ENCODE peak calls at places on chromosomes 16 and 17, in five cellular contexts. One of them, this sample, is unnamed.
A peak's percentile ranks its signal among the peaks of the same experiment; 100 is the strongest.

GRCh38 chr17:74833501-74834361 is 26.0 kb downstream of the GRIN2C start:
- DNase-seq in AG10803: peak; percentile 55
- DNase-seq in AG04449: peak; percentile 9
- DNase-seq in tibial nerve: no peak
- DNase-seq in nephron progenitor cell: peak; percentile 76
- DNase-seq in this sample: no peak

GRCh38 chr17:53724726-53725125 is 98.0 kb upstream of the KIF2B start:
- DNase-seq in AG10803: peak; percentile 14
- DNase-seq in AG04449: no peak
- DNase-seq in tibial nerve: no peak
- DNase-seq in nephron progenitor cell: no peak
- DNase-seq in this sample: no peak

GRCh38 chr16:69040144-69040909 is 65.1 kb upstream of the HAS3 start:
- DNase-seq in AG10803: no peak
- DNase-seq in AG04449: no peak
- DNase-seq in tibial nerve: no peak
- DNase-seq in nephron progenitor cell: no peak
- DNase-seq in this sample: no peak

GRCh38 chr17:32777436-32777835 is 99.5 kb downstream of the MYO1D start:
- DNase-seq in AG10803: peak; percentile 39
- DNase-seq in AG04449: no peak
- DNase-seq in tibial nerve: no peak
- DNase-seq in nephron progenitor cell: no peak
- DNase-seq in this sample: no peak

GRCh38 chr16:50977064-50977621 is 173.9 kb downstream of the SALL1 start:
- DNase-seq in AG10803: no peak
- DNase-seq in AG04449: no peak
- DNase-seq in tibial nerve: no peak
- DNase-seq in nephron progenitor cell: peak; percentile 17
- DNase-seq in this sample: no peak

GRCh38 chr17:79575229-79575628 is 35.6 kb downstream of the RBFOX3 start:
- DNase-seq in AG10803: no peak
- DNase-seq in AG04449: no peak
- DNase-seq in tibial nerve: no peak
- DNase-seq in nephron progenitor cell: no peak
- DNase-seq in this sample: no peak

GRCh38 chr16:70693231-70693671 is 7.4 kb upstream of the MTSS2 start:
- DNase-seq in AG10803: peak; percentile 56
- DNase-seq in AG04449: no peak
- DNase-seq in tibial nerve: no peak
- DNase-seq in nephron progenitor cell: no peak
- DNase-seq in this sample: no peak

GRCh38 chr17:57257213-57257873 is 1.0 kb downstream of the MSI2 start:
- DNase-seq in AG10803: no peak
- DNase-seq in AG04449: no peak
- DNase-seq in tibial nerve: no peak
- DNase-seq in nephron progenitor cell: no peak
- DNase-seq in this sample: no peak

GRCh38 chr17:71963791-71964190 is 157.0 kb upstream of the SOX9 start:
- DNase-seq in AG10803: no peak
- DNase-seq in AG04449: no peak
- DNase-seq in tibial nerve: no peak
- DNase-seq in nephron progenitor cell: no peak
- DNase-seq in this sample: no peak

GRCh38 chr17:29412780-29413565 is 22.8 kb downstream of the TAOK1 start:
- DNase-seq in AG10803: peak; percentile 95
- DNase-seq in AG04449: peak; percentile 52
- DNase-seq in tibial nerve: no peak
- DNase-seq in nephron progenitor cell: no peak
- DNase-seq in this sample: no peak

GRCh38 chr17:10730956-10731879 is 1.4 kb upstream of the TMEM220 start:
- DNase-seq in AG10803: no peak
- DNase-seq in AG04449: no peak
- DNase-seq in tibial nerve: no peak
- DNase-seq in nephron progenitor cell: no peak
- DNase-seq in this sample: no peak
- TF ChIP-seq CTCF in AG10803: no peak
- TF ChIP-seq CTCF in AG04449: no peak
- TF ChIP-seq CTCF in tibial nerve: no peak
- TF ChIP-seq CTCF in nephron progenitor cell: no peak
- TF ChIP-seq CTCF in this sample: no peak

GRCh38 chr17:27993723-27994310 is 48.7 kb upstream of the NLK start:
- DNase-seq in AG10803: no peak
- DNase-seq in AG04449: no peak
- DNase-seq in tibial nerve: no peak
- DNase-seq in nephron progenitor cell: no peak
- DNase-seq in this sample: no peak

GRCh38 chr17:27997044-27997401 is 45.5 kb upstream of the NLK start:
- DNase-seq in AG10803: no peak
- DNase-seq in AG04449: no peak
- DNase-seq in tibial nerve: no peak
- DNase-seq in nephron progenitor cell: no peak
- DNase-seq in this sample: no peak

GRCh38 chr17:27994586-27994985 is 47.9 kb upstream of the NLK start:
- DNase-seq in AG10803: no peak
- DNase-seq in AG04449: no peak
- DNase-seq in tibial nerve: no peak
- DNase-seq in nephron progenitor cell: no peak
- DNase-seq in this sample: no peak

GRCh38 chr17:27996157-27997043 is 46.1 kb upstream of the NLK start:
- DNase-seq in AG10803: no peak
- DNase-seq in AG04449: no peak
- DNase-seq in tibial nerve: no peak
- DNase-seq in nephron progenitor cell: no peak
- DNase-seq in this sample: no peak

GRCh38 chr17:27995554-27995953 is 46.9 kb upstream of the NLK start:
- DNase-seq in AG10803: peak; percentile 2
- DNase-seq in AG04449: no peak
- DNase-seq in tibial nerve: no peak
- DNase-seq in nephron progenitor cell: no peak
- DNase-seq in this sample: no peak
- TF ChIP-seq CTCF in AG10803: no peak
- TF ChIP-seq CTCF in AG04449: no peak
- TF ChIP-seq CTCF in tibial nerve: no peak
- TF ChIP-seq CTCF in nephron progenitor cell: no peak
- TF ChIP-seq CTCF in this sample: no peak

GRCh38 chr17:81962499-81963441 is 1.8 kb upstream of the NOTUM start:
- DNase-seq in AG10803: no peak
- DNase-seq in AG04449: no peak
- DNase-seq in tibial nerve: no peak
- DNase-seq in nephron progenitor cell: no peak
- DNase-seq in this sample: no peak

GRCh38 chr17:81960130-81960958 is 643 bp downstream of the NOTUM start:
- DNase-seq in AG10803: no peak
- DNase-seq in AG04449: no peak
- DNase-seq in tibial nerve: no peak
- DNase-seq in nephron progenitor cell: peak; percentile 48
- DNase-seq in this sample: no peak

GRCh38 chr17:81961554-81962498 is 839 bp upstream of the NOTUM start:
- DNase-seq in AG10803: no peak
- DNase-seq in AG04449: no peak
- DNase-seq in tibial nerve: no peak
- DNase-seq in nephron progenitor cell: peak; percentile 50
- DNase-seq in this sample: no peak

GRCh38 chr17:81959362-81960129 is 1.4 kb downstream of the NOTUM start:
- DNase-seq in AG10803: peak; percentile 35
- DNase-seq in AG04449: no peak
- DNase-seq in tibial nerve: peak; percentile 52
- DNase-seq in nephron progenitor cell: peak; percentile 82
- DNase-seq in this sample: peak; percentile 65

GRCh38 chr17:81961087-81961514 is at the start of gene NOTUM:
- DNase-seq in AG10803: peak; percentile 26
- DNase-seq in AG04449: no peak
- DNase-seq in tibial nerve: no peak
- DNase-seq in nephron progenitor cell: peak; percentile 71
- DNase-seq in this sample: no peak
- TF ChIP-seq CTCF in AG10803: peak; percentile 10
- TF ChIP-seq CTCF in AG04449: peak; percentile 41
- TF ChIP-seq CTCF in tibial nerve: peak; percentile 31
- TF ChIP-seq CTCF in nephron progenitor cell: no peak
- TF ChIP-seq CTCF in this sample: peak; percentile 12

GRCh38 chr17:7555320-7555948 is 3.1 kb upstream of the TNFSF13 start:
- DNase-seq in AG10803: no peak
- DNase-seq in AG04449: no peak
- DNase-seq in tibial nerve: no peak
- DNase-seq in nephron progenitor cell: no peak
- DNase-seq in this sample: no peak
- TF ChIP-seq CTCF in AG10803: peak; percentile 19
- TF ChIP-seq CTCF in AG04449: no peak
- TF ChIP-seq CTCF in tibial nerve: no peak
- TF ChIP-seq CTCF in nephron progenitor cell: no peak
- TF ChIP-seq CTCF in this sample: no peak

GRCh38 chr17:6713130-6713917 is at the start of gene SLC13A5:
- DNase-seq in AG10803: no peak
- DNase-seq in AG04449: no peak
- DNase-seq in tibial nerve: no peak
- DNase-seq in nephron progenitor cell: peak; percentile 82
- DNase-seq in this sample: no peak
- TF ChIP-seq CTCF in AG10803: peak; percentile 11
- TF ChIP-seq CTCF in AG04449: peak; percentile 50
- TF ChIP-seq CTCF in tibial nerve: no peak
- TF ChIP-seq CTCF in nephron progenitor cell: peak; percentile 50
- TF ChIP-seq CTCF in this sample: no peak

GRCh38 chr17:77247048-77247541 is 106.3 kb downstream of the SEC14L1 start:
- DNase-seq in AG10803: peak; percentile 60
- DNase-seq in AG04449: no peak
- DNase-seq in tibial nerve: peak; percentile 76
- DNase-seq in nephron progenitor cell: peak; percentile 98
- DNase-seq in this sample: peak; percentile 96

GRCh38 chr17:77246110-77247047 is 105.6 kb downstream of the SEC14L1 start:
- DNase-seq in AG10803: no peak
- DNase-seq in AG04449: no peak
- DNase-seq in tibial nerve: no peak
- DNase-seq in nephron progenitor cell: no peak
- DNase-seq in this sample: no peak

GRCh38 chr17:77245162-77245926 is 104.6 kb downstream of the SEC14L1 start:
- DNase-seq in AG10803: no peak
- DNase-seq in AG04449: no peak
- DNase-seq in tibial nerve: no peak
- DNase-seq in nephron progenitor cell: no peak
- DNase-seq in this sample: no peak

GRCh38 chr17:77240976-77241375 is 100.2 kb downstream of the SEC14L1 start:
- DNase-seq in AG10803: no peak
- DNase-seq in AG04449: no peak
- DNase-seq in tibial nerve: no peak
- DNase-seq in nephron progenitor cell: no peak
- DNase-seq in this sample: no peak

GRCh38 chr17:77242118-77242800 is 101.5 kb downstream of the SEC14L1 start:
- DNase-seq in AG10803: no peak
- DNase-seq in AG04449: no peak
- DNase-seq in tibial nerve: no peak
- DNase-seq in nephron progenitor cell: no peak
- DNase-seq in this sample: no peak
- TF ChIP-seq CTCF in AG10803: no peak
- TF ChIP-seq CTCF in AG04449: no peak
- TF ChIP-seq CTCF in tibial nerve: no peak
- TF ChIP-seq CTCF in nephron progenitor cell: no peak
- TF ChIP-seq CTCF in this sample: no peak

This sample was measured in mesothelial cell of epicardium.